ENCODE peak calls at places on chromosomes 13 and 19, in six cellular contexts. P, U, B, A, D and S are unnamed samples.

GRCh38 chr19:34278783-34279182 is 24.4 kb downstream of the GARRE1 start:
- DNase-seq in P (no peak), D (no peak), U (no peak), A (no peak), B (no peak), S (no peak)

GRCh38 chr19:18611327-18612050 is 1.2 kb upstream of the TMEM59L start:
- DNase-seq in P (no peak), A (peak; percentile 78), D (no peak), B (no peak), U (no peak), S (no peak)

GRCh38 chr13:108897955-108898354 is 268.5 kb downstream of the MYO16 start:
- DNase-seq in U (no peak), D (no peak), B (no peak), P (no peak), A (no peak), S (peak; percentile 49)

GRCh38 chr19:46761418-46761831 is 15.2 kb upstream of the STRN4 start:
- DNase-seq in B (no peak), A (no peak), P (peak; percentile 21), U (no peak), D (no peak), S (no peak)

GRCh38 chr13:110317496-110318195 is 10.6 kb downstream of the COL4A2 start:
- DNase-seq in U (no peak), P (no peak), A (no peak), D (no peak), B (no peak), S (no peak)

GRCh38 chr19:11017275-11018035 is 56.6 kb downstream of the SMARCA4 start:
- DNase-seq in P (no peak), A (no peak), D (no peak), U (no peak), B (no peak), S (no peak)

GRCh38 chr19:39829702-39830275 is 4.2 kb downstream of the DYRK1B start:
- DNase-seq in A (no peak), B (no peak), P (no peak), U (no peak), D (no peak), S (no peak)

GRCh38 chr13:83702021-83702420 is 180.3 kb downstream of the SLITRK1 start:
- DNase-seq in U (no peak), A (no peak), D (no peak), P (no peak), B (no peak), S (no peak)

GRCh38 chr13:49652691-49653305 is 24.5 kb downstream of the ARL11 start:
- DNase-seq in A (peak; percentile 71), B (peak; percentile 26), D (peak; percentile 57), U (no peak), P (no peak), S (peak; percentile 37)

GRCh38 chr19:35013047-35013819 is 13.1 kb downstream of the GRAMD1A start:
- DNase-seq in A (peak; percentile 76), D (no peak), P (peak; percentile 47), B (peak; percentile 77), U (peak; percentile 9), S (peak; percentile 75)

GRCh38 chr19:35732540-35733179 is 9.6 kb downstream of the IGFLR1 start:
- DNase-seq in D (no peak), B (no peak), A (no peak), P (no peak), U (no peak), S (no peak)

GRCh38 chr13:31970237-31970930 is 61.2 kb upstream of the FRY start:
- DNase-seq in D (no peak), A (no peak), U (peak; percentile 92), B (no peak), P (peak; percentile 81), S (no peak)

GRCh38 chr13:42548731-42549554 is 25.0 kb upstream of the TNFSF11 start:
- DNase-seq in P (peak; percentile 25), D (no peak), A (no peak), U (no peak), B (no peak), S (peak; percentile 82)

GRCh38 chr19:35901854-35902661 is at the start of gene HCST:
- DNase-seq in D (no peak), B (peak; percentile 50), A (no peak), P (peak; percentile 75), U (no peak), S (no peak)

GRCh38 chr19:12052057-12052570 is 647 bp downstream of the ZNF878 start:
- DNase-seq in D (no peak), U (no peak), P (peak; percentile 23), A (no peak), B (no peak), S (peak; percentile 7)

GRCh38 chr13:110866491-110867170 is 48.2 kb downstream of the ANKRD10 start:
- DNase-seq in P (no peak), U (no peak), D (no peak), A (no peak), B (no peak), S (no peak)

GRCh38 chr13:96020941-96021340 is 32.3 kb downstream of the UGGT2 start:
- DNase-seq in D (no peak), A (no peak), B (no peak), U (no peak), P (no peak), S (no peak)

GRCh38 chr19:1410136-1410786 is 2.9 kb downstream of the DAZAP1 start:
- DNase-seq in U (no peak), B (no peak), A (no peak), P (peak; percentile 76), D (no peak), S (peak; percentile 35)

GRCh38 chr13:98458431-98458830 is 118.5 kb downstream of the STK24 start:
- DNase-seq in D (no peak), A (no peak), B (no peak), U (no peak), P (no peak), S (no peak)

GRCh38 chr19:6239871-6240676 is 39.7 kb downstream of the MLLT1 start:
- DNase-seq in U (no peak), D (no peak), B (no peak), A (peak; percentile 49), P (no peak), S (no peak)

GRCh38 chr19:8302734-8303133 is 5.4 kb downstream of the CD320 start:
- DNase-seq in A (no peak), D (no peak), U (no peak), B (peak; percentile 4), P (no peak), S (no peak)

GRCh38 chr13:102651892-102652291 is 43.0 kb downstream of the METTL21C start:
- DNase-seq in P (no peak), A (no peak), D (no peak), B (no peak), U (no peak), S (no peak)

GRCh38 chr19:27890696-27891095 is 1322.3 kb downstream of the UQCRFS1 start:
- DNase-seq in P (no peak), B (no peak), D (no peak), U (no peak), A (no peak), S (no peak)

GRCh38 chr19:35612224-35612558 is 344 bp upstream of the HAUS5 start:
- DNase-seq in P (no peak), D (no peak), B (no peak), U (no peak), A (no peak), S (no peak)

GRCh38 chr13:102399791-102400618 is 1.8 kb downstream of the FGF14 start:
- DNase-seq in A (peak; percentile 46), U (no peak), B (no peak), P (no peak), D (no peak), S (no peak)

GRCh38 chr19:48499352-48500090 is 12.1 kb downstream of the LMTK3 start:
- DNase-seq in D (no peak), B (no peak), U (no peak), P (no peak), A (no peak), S (no peak)
- TF ChIP-seq EZH2 in D (no peak), B (no peak), U (no peak), P (no peak), A (no peak), S (no peak)

DNA sequence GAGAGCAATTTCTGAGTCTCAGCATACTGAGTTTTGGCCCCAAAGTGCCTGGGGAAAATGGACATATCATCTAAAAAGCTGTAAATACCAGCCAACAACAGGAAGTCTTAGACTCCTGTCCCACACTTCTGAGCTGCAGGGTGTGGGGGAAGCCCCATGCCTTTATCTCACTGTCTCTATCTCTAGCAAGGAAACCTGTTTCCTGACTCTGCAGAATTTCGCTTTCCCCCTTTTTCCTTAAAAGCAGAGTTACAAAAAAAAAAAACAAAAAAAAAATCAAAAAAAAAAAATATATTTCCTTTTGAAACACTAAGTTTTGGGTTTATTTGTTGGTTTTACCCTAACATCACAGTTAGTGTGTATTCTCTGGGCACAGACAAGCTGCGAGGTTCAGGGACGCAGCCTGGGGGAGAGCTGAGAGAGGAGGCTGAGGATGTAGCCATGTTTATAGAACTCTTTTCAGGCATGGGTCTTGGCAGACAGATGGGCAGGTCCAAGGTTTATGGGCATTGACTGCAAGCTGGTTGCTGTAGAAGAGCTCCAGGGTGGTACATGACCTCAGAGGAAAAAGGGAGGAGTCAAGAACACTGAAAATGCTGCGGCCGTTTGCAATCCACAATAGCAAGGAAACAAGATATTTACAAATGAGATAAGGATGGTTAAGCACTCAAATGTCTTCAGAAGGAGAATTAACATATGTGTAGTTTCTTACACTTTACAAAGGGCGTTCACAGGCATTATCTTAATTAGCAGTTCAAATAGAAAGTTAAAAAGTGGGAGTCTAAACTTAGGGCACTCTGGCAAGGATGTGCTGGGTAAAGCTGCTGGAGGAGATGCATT is 4.9 kb downstream of the MBNL2 start:
- DNase-seq in P (no peak), D (no peak), A (no peak), B (peak; percentile 68), U (no peak), S (peak; percentile 78)
- H3K4me2 ChIP-seq in P (peak overlapping the region; percentile 26), D (peak overlapping the region; percentile 95), A (no peak overlapping the region), B (peak overlapping the region; percentile 78), U (peak overlapping the region; percentile 98), S (peak overlapping the region; percentile 97)

DNA sequence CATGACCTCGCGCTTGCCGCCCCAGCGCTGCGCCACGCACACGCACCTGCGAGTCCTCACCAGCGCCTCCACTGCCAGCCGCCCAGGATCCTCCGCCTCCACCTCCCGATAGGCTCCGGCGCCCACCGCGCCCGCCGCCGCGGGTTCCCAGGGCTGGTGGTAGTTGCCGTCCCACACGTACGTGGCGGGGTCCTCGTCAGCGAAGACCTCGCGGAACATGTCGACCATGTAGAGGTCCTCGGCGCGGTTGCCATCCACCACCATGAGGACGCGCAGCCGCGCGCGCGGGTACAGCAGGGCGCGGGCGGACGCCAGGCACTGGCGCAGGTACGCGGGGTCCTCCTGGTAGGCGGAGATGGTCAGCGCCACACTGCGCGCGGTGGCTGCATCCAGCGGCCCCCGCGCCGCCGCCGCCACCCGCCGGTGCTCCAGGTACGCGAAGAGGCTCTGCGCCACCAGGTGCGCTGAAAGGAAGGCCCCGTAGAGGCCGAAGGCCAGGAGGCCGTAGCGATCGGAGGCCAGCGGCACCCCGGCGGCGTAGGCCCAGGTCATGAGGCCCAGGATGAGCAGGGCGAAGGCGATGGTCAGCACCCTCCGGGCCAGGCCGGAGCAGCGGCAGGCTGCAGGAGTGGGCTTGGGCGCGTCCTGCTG is 4.4 kb downstream of the HAS1 start:
- DNase-seq in U (no peak), D (no peak), B (no peak), A (peak; percentile 43), P (no peak), S (no peak)
- TF ChIP-seq EZH2 in U (no peak), D (no peak), B (no peak), A (peak; percentile 89), P (no peak), S (peak; percentile 79)

DNA sequence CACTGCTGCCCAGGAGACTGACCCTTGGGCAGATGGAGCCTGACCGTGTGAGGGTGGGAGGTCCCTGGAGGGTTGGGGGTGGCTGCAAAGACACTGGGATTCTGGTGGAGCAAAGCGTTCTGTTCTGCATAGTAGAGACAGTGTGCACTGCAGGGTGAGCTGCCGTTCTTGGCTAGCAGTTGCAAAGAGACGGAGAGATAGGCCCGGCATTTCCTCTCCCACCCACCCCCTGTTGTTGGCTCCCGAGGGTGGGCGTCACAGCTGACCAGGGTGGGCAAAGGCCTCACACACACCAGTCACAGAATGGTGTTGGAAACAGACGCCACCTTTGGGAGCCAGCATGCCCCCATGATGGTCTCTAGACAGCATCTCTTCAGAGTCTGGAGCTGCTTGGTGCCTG is 11.4 kb downstream of the TMEM255B start:
- DNase-seq in P (no peak), B (no peak), D (no peak), A (no peak), U (no peak), S (no peak)
- H3K4me2 ChIP-seq in P (no peak overlapping the region), B (no peak overlapping the region), D (no peak overlapping the region), A (no peak overlapping the region), U (no peak overlapping the region), S (no peak overlapping the region)